ENCODE peak calls at places on chromosomes 16 and 17, in four cellular contexts. V is lower leg skin, G is ovary, F is SK-N-SH. J is an unnamed sample.

GRCh38 chr16:89135166-89135565 is 36.4 kb upstream of the CDH15 start:
- DNase-seq in V (no peak), F (no peak), G (no peak), J (no peak)

GRCh38 chr17:78391843-78392242 is 13.4 kb downstream of the PGS1 start:
- DNase-seq in V (no peak), G (no peak), F (no peak), J (no peak)

GRCh38 chr17:58741121-58741625 is 14.5 kb upstream of the PPM1E start:
- DNase-seq in F (no peak), G (no peak), V (no peak), J (no peak)

GRCh38 chr17:60079401-60079861 is 710 bp upstream of the HEATR6 start:
- DNase-seq in G (no peak), F (peak; percentile 23), V (no peak), J (no peak)

GRCh38 chr16:50360033-50360778 is 8.6 kb downstream of the BRD7 start:
- DNase-seq in F (no peak), G (no peak), V (no peak), J (no peak)

GRCh38 chr17:35022536-35023063 is 40.9 kb downstream of the RFFL start:
- DNase-seq in V (peak; percentile 91), G (no peak), F (no peak), J (peak; percentile 83)

GRCh38 chr17:78498848-78499247 is 78.3 kb downstream of the DNAH17 start:
- DNase-seq in V (no peak), F (peak; percentile 70), G (no peak), J (no peak)

GRCh38 chr17:44794699-44795413 is 35.2 kb downstream of the GJC1 start:
- DNase-seq in F (no peak), V (peak; percentile 76), G (no peak), J (no peak)

GRCh38 chr17:31489295-31490018 is 98.0 kb downstream of the RAB11FIP4 start:
- DNase-seq in G (no peak), V (no peak), F (no peak), J (peak; percentile 66)

GRCh38 chr16:46519063-46519462 is 102.1 kb downstream of the SHCBP1 start:
- DNase-seq in F (no peak), G (no peak), V (no peak), J (no peak)

GRCh38 chr16:85152414-85153030 is 40.2 kb upstream of the CIBAR2 start:
- DNase-seq in G (no peak), F (no peak), V (peak; percentile 84), J (no peak)

GRCh38 chr16:72972878-72973571 is 74.9 kb downstream of the ZFHX3 start:
- DNase-seq in F (no peak), G (no peak), V (no peak), J (no peak)

GRCh38 chr17:74133726-74134125 is 69.8 kb upstream of the RPL38 start:
- DNase-seq in V (peak; percentile 80), F (no peak), G (no peak), J (no peak)

GRCh38 chr16:49608801-49609200 is 235.2 kb downstream of the C16orf78 start:
- DNase-seq in F (peak; percentile 48), V (peak; percentile 25), G (no peak), J (no peak)

GRCh38 chr17:17555151-17555550 is 36.4 kb downstream of the PEMT start:
- DNase-seq in V (no peak), F (no peak), G (no peak), J (no peak)

GRCh38 chr17:49349535-49349934 is 12.5 kb downstream of the ZNF652 start:
- DNase-seq in F (no peak), V (no peak), G (no peak), J (no peak)

GRCh38 chr16:24367186-24367585 is 111.1 kb downstream of the CACNG3 start:
- DNase-seq in V (no peak), F (no peak), G (no peak), J (no peak)

GRCh38 chr17:20008242-20009051 is 712 bp upstream of the SPECC1 start:
- DNase-seq in F (peak; percentile 66), G (peak; percentile 41), V (no peak), J (peak; percentile 24)

GRCh38 chr17:9792181-9792840 is 919 bp upstream of the DHRS7C start:
- DNase-seq in F (no peak), V (no peak), G (no peak), J (no peak)

GRCh38 chr16:64397945-64398508 is 723.8 kb downstream of the CDH11 start:
- DNase-seq in F (no peak), V (no peak), G (no peak), J (no peak)

DNA sequence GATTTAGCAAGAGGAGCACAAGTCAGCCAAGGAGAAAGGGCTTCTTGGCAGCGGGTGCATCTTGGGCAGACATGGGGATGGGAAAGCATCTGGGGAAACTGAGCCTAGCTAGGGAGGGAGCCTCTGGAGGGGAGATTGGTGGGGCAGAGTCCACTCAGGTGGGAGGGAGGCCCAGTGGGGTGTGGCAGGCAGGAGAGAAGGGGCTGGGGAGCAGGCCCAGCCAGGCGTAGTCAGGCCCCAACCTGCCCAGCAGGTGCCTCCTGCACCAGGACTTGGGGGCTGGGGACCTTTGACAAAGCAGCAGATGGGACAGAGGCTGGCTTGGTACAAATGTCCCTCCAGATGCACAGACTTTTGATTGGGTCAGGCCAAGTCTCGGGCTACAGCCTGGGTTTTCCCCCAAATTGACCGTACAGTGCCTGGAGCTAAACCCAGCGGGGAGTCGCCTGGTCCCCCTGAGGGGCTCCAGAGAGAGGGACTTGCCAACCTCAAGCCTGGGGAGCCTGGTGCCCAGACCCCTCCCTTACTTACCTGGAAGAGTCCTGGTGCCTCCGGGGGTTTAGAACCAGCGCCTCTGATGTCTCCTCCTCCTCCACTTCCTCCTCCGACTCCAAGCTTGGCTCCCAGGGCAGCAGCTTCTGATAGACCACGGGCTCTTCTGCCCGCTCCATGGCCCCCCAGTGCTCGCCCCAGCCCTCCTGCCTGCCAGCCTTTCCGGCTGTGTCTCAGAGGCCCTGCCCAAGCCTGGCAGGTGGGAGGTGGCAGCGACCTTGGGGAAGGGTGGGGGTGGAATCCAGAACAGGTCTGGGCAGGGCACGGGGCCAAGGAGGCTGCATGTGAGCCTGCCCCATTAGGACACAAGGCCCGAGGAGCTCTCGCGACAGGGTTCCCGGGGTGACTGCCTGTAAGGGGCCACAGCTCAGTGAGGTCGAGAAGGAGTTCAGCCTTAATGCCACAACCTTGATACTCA is at the start of gene GGT6:
- DNase-seq in G (peak; percentile 59), V (no peak), F (no peak), J (peak; percentile 61)
- H3K4me3 ChIP-seq in G (no peak within 1 kb of the TSS), V (no peak within 1 kb of the TSS), F (no peak within 1 kb of the TSS), J (no peak within 1 kb of the TSS)

GRCh38 chr17:57044976-57045867 is 39.8 kb upstream of the AKAP1 start:
- DNase-seq in F (peak; percentile 63), G (no peak), V (no peak), J (no peak)
- H3K4me3 ChIP-seq in F (no peak overlapping the region), G (peak overlapping the region; percentile 27), V (peak overlapping the region; percentile 2), J (no peak overlapping the region)

GRCh38 chr16:29815032-29815721 is 775 bp upstream of the PAGR1 start:
- DNase-seq in V (peak; percentile 92), G (peak; percentile 55), F (no peak), J (no peak)
- H3K4me3 ChIP-seq in V (no peak overlapping the region), G (peak overlapping the region; percentile 95), F (peak overlapping the region; percentile 77), J (no peak overlapping the region)

DNA sequence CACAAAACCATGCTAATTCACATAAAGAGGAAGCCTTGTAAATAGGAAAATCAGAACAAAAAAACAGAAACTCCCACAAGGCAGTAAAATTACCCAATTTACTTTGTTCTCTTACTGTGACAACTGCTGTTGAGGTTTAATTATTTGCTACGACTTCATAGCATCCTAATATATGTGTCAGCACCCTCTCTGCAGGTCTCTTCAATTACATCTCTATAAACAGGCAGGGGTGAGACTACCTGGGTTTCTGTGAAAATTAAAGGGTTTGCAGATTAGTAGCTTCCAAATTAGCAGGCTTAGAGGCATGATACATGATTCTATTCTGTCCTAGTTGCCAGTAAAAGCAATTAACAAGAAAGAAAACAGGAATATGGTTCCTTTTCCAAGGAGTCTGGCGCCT is 2.6 kb downstream of the WDR59 start:
- DNase-seq in F (no peak), G (no peak), V (no peak), J (no peak)
- H3K4me3 ChIP-seq in F (no peak overlapping the region), G (no peak overlapping the region), V (no peak overlapping the region), J (no peak overlapping the region)

J was measured in lung.